ENCODE peak calls at places on chromosome 5, in six cellular contexts. One of them, this sample, is unnamed.

GRCh38 chr5:154614595-154614994 is 136.6 kb upstream of the HAND1 start:
- DNase-seq in stimulated activated CD8-positive, alpha-beta memory T cell treated with anti-CD3 and anti-CD28 coated beads, Interleukin-4, amount 100 ng/mL, for 24 hours: no peak
- DNase-seq in mucosa of gallbladder: no peak
- DNase-seq in memory B cell: no peak
- DNase-seq in tibial nerve: no peak
- DNase-seq in NCI-H1436: no peak
- DNase-seq in this sample: no peak

GRCh38 chr5:169808118-169808581 is 171.1 kb downstream of the DOCK2 start:
- DNase-seq in stimulated activated CD8-positive, alpha-beta memory T cell treated with anti-CD3 and anti-CD28 coated beads, Interleukin-4, amount 100 ng/mL, for 24 hours: no peak
- DNase-seq in mucosa of gallbladder: no peak
- DNase-seq in memory B cell: no peak
- DNase-seq in tibial nerve: no peak
- DNase-seq in NCI-H1436: no peak
- DNase-seq in this sample: peak; percentile 81

GRCh38 chr5:74865293-74865798 is 841 bp downstream of the FAM169A start:
- DNase-seq in stimulated activated CD8-positive, alpha-beta memory T cell treated with anti-CD3 and anti-CD28 coated beads, Interleukin-4, amount 100 ng/mL, for 24 hours: no peak
- DNase-seq in mucosa of gallbladder: no peak
- DNase-seq in memory B cell: no peak
- DNase-seq in tibial nerve: no peak
- DNase-seq in NCI-H1436: no peak
- DNase-seq in this sample: no peak

GRCh38 chr5:88244686-88245085 is 24.0 kb downstream of the TMEM161B start:
- DNase-seq in stimulated activated CD8-positive, alpha-beta memory T cell treated with anti-CD3 and anti-CD28 coated beads, Interleukin-4, amount 100 ng/mL, for 24 hours: no peak
- DNase-seq in mucosa of gallbladder: no peak
- DNase-seq in memory B cell: no peak
- DNase-seq in tibial nerve: no peak
- DNase-seq in NCI-H1436: no peak
- DNase-seq in this sample: peak; percentile 77

GRCh38 chr5:53030828-53031425 is 41.8 kb downstream of the ITGA2 start:
- DNase-seq in stimulated activated CD8-positive, alpha-beta memory T cell treated with anti-CD3 and anti-CD28 coated beads, Interleukin-4, amount 100 ng/mL, for 24 hours: no peak
- DNase-seq in mucosa of gallbladder: no peak
- DNase-seq in memory B cell: no peak
- DNase-seq in tibial nerve: no peak
- DNase-seq in NCI-H1436: no peak
- DNase-seq in this sample: no peak

GRCh38 chr5:154972476-154973080 is 31.7 kb downstream of the MRPL22 start:
- DNase-seq in stimulated activated CD8-positive, alpha-beta memory T cell treated with anti-CD3 and anti-CD28 coated beads, Interleukin-4, amount 100 ng/mL, for 24 hours: no peak
- DNase-seq in mucosa of gallbladder: peak; percentile 30
- DNase-seq in memory B cell: no peak
- DNase-seq in tibial nerve: no peak
- DNase-seq in NCI-H1436: peak; percentile 21
- DNase-seq in this sample: peak; percentile 77

GRCh38 chr5:173984218-173984617 is 4.8 kb upstream of the C5orf47 start:
- DNase-seq in stimulated activated CD8-positive, alpha-beta memory T cell treated with anti-CD3 and anti-CD28 coated beads, Interleukin-4, amount 100 ng/mL, for 24 hours: no peak
- DNase-seq in mucosa of gallbladder: no peak
- DNase-seq in memory B cell: no peak
- DNase-seq in tibial nerve: no peak
- DNase-seq in NCI-H1436: no peak
- DNase-seq in this sample: peak; percentile 82

GRCh38 chr5:54990751-54991349 is 5.5 kb upstream of the ESM1 start:
- DNase-seq in stimulated activated CD8-positive, alpha-beta memory T cell treated with anti-CD3 and anti-CD28 coated beads, Interleukin-4, amount 100 ng/mL, for 24 hours: no peak
- DNase-seq in mucosa of gallbladder: no peak
- DNase-seq in memory B cell: no peak
- DNase-seq in tibial nerve: no peak
- DNase-seq in NCI-H1436: no peak
- DNase-seq in this sample: no peak

GRCh38 chr5:76106149-76106548 is 23.0 kb downstream of the SV2C start:
- DNase-seq in stimulated activated CD8-positive, alpha-beta memory T cell treated with anti-CD3 and anti-CD28 coated beads, Interleukin-4, amount 100 ng/mL, for 24 hours: no peak
- DNase-seq in mucosa of gallbladder: no peak
- DNase-seq in memory B cell: no peak
- DNase-seq in tibial nerve: no peak
- DNase-seq in NCI-H1436: no peak
- DNase-seq in this sample: peak; percentile 35

GRCh38 chr5:80963966-80964481 is 3.9 kb downstream of the RASGRF2 start:
- DNase-seq in stimulated activated CD8-positive, alpha-beta memory T cell treated with anti-CD3 and anti-CD28 coated beads, Interleukin-4, amount 100 ng/mL, for 24 hours: no peak
- DNase-seq in mucosa of gallbladder: no peak
- DNase-seq in memory B cell: no peak
- DNase-seq in tibial nerve: no peak
- DNase-seq in NCI-H1436: no peak
- DNase-seq in this sample: no peak